ENCODE peak calls at places on chromosomes 1 and 21, in five cellular contexts. Z, Y, G, W and N are unnamed samples.

GRCh38 chr1:66271904-66272254 is 262.1 kb upstream of the SGIP1 start:
- DNase-seq in W (no peak), Y (no peak), G (no peak), Z (peak), N (no peak)

GRCh38 chr1:205504311-205505075 is at the start of gene CDK18:
- DNase-seq in Z (peak), G (peak), Y (no peak), W (peak), N (peak)

GRCh38 chr1:30700528-30701265 is 22.7 kb downstream of the MATN1 start:
- DNase-seq in G (no peak), Z (peak), W (no peak), Y (no peak), N (no peak)

GRCh38 chr1:147600119-147601111 is 59.1 kb downstream of the BCL9 start:
- DNase-seq in Z (peak), W (no peak), G (no peak), Y (no peak), N (peak)

GRCh38 chr21:29827236-29827635 is 112.6 kb downstream of the GRIK1 start:
- DNase-seq in W (no peak), G (no peak), Y (no peak), Z (no peak), N (no peak)

GRCh38 chr1:163170975-163171676 is 31.6 kb downstream of the RGS5 start:
- DNase-seq in Z (peak), W (no peak), G (no peak), Y (no peak), N (peak)

GRCh38 chr1:151512326-151512725 is 1.1 kb downstream of the CGN start:
- DNase-seq in G (no peak), Z (no peak), Y (no peak), W (no peak), N (peak)

GRCh38 chr1:54220004-54220811 is 20.2 kb downstream of the MRPL37 start:
- DNase-seq in Z (peak), W (no peak), Y (peak), G (no peak), N (no peak)

GRCh38 chr1:33692216-33693188 is 171.4 kb upstream of the HMGB4 start:
- DNase-seq in G (no peak), W (no peak), Y (no peak), Z (no peak), N (no peak)

GRCh38 chr1:34147301-34147700 is 17.7 kb downstream of the CSMD2 start:
- DNase-seq in Y (no peak), W (no peak), G (no peak), Z (no peak), N (no peak)

GRCh38 chr1:233383984-233384383 is 56.5 kb downstream of the MAP3K21 start:
- DNase-seq in Z (no peak), Y (no peak), G (no peak), W (no peak), N (no peak)

GRCh38 chr1:99816656-99817055 is 33.5 kb upstream of the AGL start:
- DNase-seq in G (no peak), Z (no peak), Y (no peak), W (no peak), N (no peak)

GRCh38 chr1:2778220-2778592 is 23.3 kb downstream of the TTC34 start:
- DNase-seq in Z (no peak), G (no peak), W (no peak), Y (no peak), N (no peak)

GRCh38 chr1:167157101-167157500 is 63.2 kb downstream of the STYXL2 start:
- DNase-seq in G (no peak), Z (no peak), W (no peak), Y (no peak), N (no peak)

GRCh38 chr1:68111804-68112436 is 61.5 kb upstream of the DIRAS3 start:
- DNase-seq in G (no peak), Z (peak), W (no peak), Y (peak), N (peak)

GRCh38 chr1:166888710-166889109 is 12.6 kb upstream of the TADA1 start:
- DNase-seq in G (no peak), W (no peak), Y (no peak), Z (no peak), N (no peak)

GRCh38 chr21:26769613-26770188 is 75.5 kb downstream of the ADAMTS1 start:
- DNase-seq in Y (peak), G (no peak), Z (peak), W (no peak), N (peak)